ENCODE peak calls at places on chromosomes 12 and 14, in eight cellular contexts. One of them, this sample, is unnamed.

GRCh38 chr14:22836301-22837058 is at the start of gene MMP14:
- DNase-seq in OCI-LY7: no peak
- DNase-seq in heart left ventricle: peak; percentile 77
- DNase-seq in transverse colon: peak; percentile 79
- DNase-seq in CD4-positive, CD25-positive, alpha-beta regulatory T cell: no peak
- DNase-seq in HCT116: no peak
- DNase-seq in mucosa of descending colon: peak; percentile 75
- DNase-seq in cardiac muscle cell: no peak
- DNase-seq in this sample: peak; percentile 77

GRCh38 chr14:101229666-101230065 is 326.1 kb upstream of the RTL1 start:
- DNase-seq in OCI-LY7: no peak
- DNase-seq in heart left ventricle: no peak
- DNase-seq in transverse colon: no peak
- DNase-seq in CD4-positive, CD25-positive, alpha-beta regulatory T cell: no peak
- DNase-seq in HCT116: no peak
- DNase-seq in mucosa of descending colon: no peak
- DNase-seq in cardiac muscle cell: no peak
- DNase-seq in this sample: no peak

GRCh38 chr12:65508281-65509035 is 230.0 kb downstream of the MSRB3 start:
- DNase-seq in OCI-LY7: no peak
- DNase-seq in heart left ventricle: no peak
- DNase-seq in transverse colon: no peak
- DNase-seq in CD4-positive, CD25-positive, alpha-beta regulatory T cell: no peak
- DNase-seq in HCT116: no peak
- DNase-seq in mucosa of descending colon: no peak
- DNase-seq in cardiac muscle cell: no peak
- DNase-seq in this sample: no peak

GRCh38 chr14:30337456-30337855 is 221.5 kb upstream of the G2E3 start:
- DNase-seq in OCI-LY7: no peak
- DNase-seq in heart left ventricle: no peak
- DNase-seq in transverse colon: no peak
- DNase-seq in CD4-positive, CD25-positive, alpha-beta regulatory T cell: no peak
- DNase-seq in HCT116: no peak
- DNase-seq in mucosa of descending colon: no peak
- DNase-seq in cardiac muscle cell: no peak
- DNase-seq in this sample: no peak

GRCh38 chr12:20376984-20377383 is 8.6 kb downstream of the PDE3A start:
- DNase-seq in OCI-LY7: peak; percentile 15
- DNase-seq in heart left ventricle: no peak
- DNase-seq in transverse colon: no peak
- DNase-seq in CD4-positive, CD25-positive, alpha-beta regulatory T cell: no peak
- DNase-seq in HCT116: peak; percentile 22
- DNase-seq in mucosa of descending colon: no peak
- DNase-seq in cardiac muscle cell: no peak
- DNase-seq in this sample: no peak

GRCh38 chr14:70004791-70005190 is 125.6 kb downstream of the SMOC1 start:
- DNase-seq in OCI-LY7: no peak
- DNase-seq in heart left ventricle: no peak
- DNase-seq in transverse colon: no peak
- DNase-seq in CD4-positive, CD25-positive, alpha-beta regulatory T cell: no peak
- DNase-seq in HCT116: no peak
- DNase-seq in mucosa of descending colon: no peak
- DNase-seq in cardiac muscle cell: no peak
- DNase-seq in this sample: no peak

GRCh38 chr12:19251481-19251880 is 121.9 kb downstream of the PLEKHA5 start:
- DNase-seq in OCI-LY7: no peak
- DNase-seq in heart left ventricle: no peak
- DNase-seq in transverse colon: no peak
- DNase-seq in CD4-positive, CD25-positive, alpha-beta regulatory T cell: no peak
- DNase-seq in HCT116: no peak
- DNase-seq in mucosa of descending colon: no peak
- DNase-seq in cardiac muscle cell: no peak
- DNase-seq in this sample: no peak

GRCh38 chr12:2609020-2609419 is 185.8 kb upstream of the FKBP4 start:
- DNase-seq in OCI-LY7: no peak
- DNase-seq in heart left ventricle: no peak
- DNase-seq in transverse colon: no peak
- DNase-seq in CD4-positive, CD25-positive, alpha-beta regulatory T cell: no peak
- DNase-seq in HCT116: no peak
- DNase-seq in mucosa of descending colon: no peak
- DNase-seq in cardiac muscle cell: no peak
- DNase-seq in this sample: no peak

GRCh38 chr12:124675881-124676688 is 108.7 kb upstream of the NCOR2 start:
- DNase-seq in OCI-LY7: no peak
- DNase-seq in heart left ventricle: no peak
- DNase-seq in transverse colon: no peak
- DNase-seq in CD4-positive, CD25-positive, alpha-beta regulatory T cell: no peak
- DNase-seq in HCT116: no peak
- DNase-seq in mucosa of descending colon: no peak
- DNase-seq in cardiac muscle cell: no peak
- DNase-seq in this sample: peak; percentile 51

GRCh38 chr12:105860556-105861207 is 278.1 kb downstream of the NUAK1 start:
- DNase-seq in OCI-LY7: no peak
- DNase-seq in heart left ventricle: no peak
- DNase-seq in transverse colon: no peak
- DNase-seq in CD4-positive, CD25-positive, alpha-beta regulatory T cell: no peak
- DNase-seq in HCT116: no peak
- DNase-seq in mucosa of descending colon: no peak
- DNase-seq in cardiac muscle cell: no peak
- DNase-seq in this sample: no peak

GRCh38 chr14:69326611-69327010 is 66.7 kb downstream of the GALNT16 start:
- DNase-seq in OCI-LY7: no peak
- DNase-seq in heart left ventricle: no peak
- DNase-seq in transverse colon: peak; percentile 1
- DNase-seq in CD4-positive, CD25-positive, alpha-beta regulatory T cell: no peak
- DNase-seq in HCT116: no peak
- DNase-seq in mucosa of descending colon: no peak
- DNase-seq in cardiac muscle cell: no peak
- DNase-seq in this sample: no peak

GRCh38 chr14:60509438-60510253 is 700 bp downstream of the SIX6 start:
- DNase-seq in OCI-LY7: no peak
- DNase-seq in heart left ventricle: no peak
- DNase-seq in transverse colon: no peak
- DNase-seq in CD4-positive, CD25-positive, alpha-beta regulatory T cell: no peak
- DNase-seq in HCT116: no peak
- DNase-seq in mucosa of descending colon: no peak
- DNase-seq in cardiac muscle cell: no peak
- DNase-seq in this sample: no peak

GRCh38 chr12:28180791-28181190 is 9.5 kb upstream of the CCDC91 start:
- DNase-seq in OCI-LY7: no peak
- DNase-seq in heart left ventricle: no peak
- DNase-seq in transverse colon: no peak
- DNase-seq in CD4-positive, CD25-positive, alpha-beta regulatory T cell: no peak
- DNase-seq in HCT116: no peak
- DNase-seq in mucosa of descending colon: no peak
- DNase-seq in cardiac muscle cell: no peak
- DNase-seq in this sample: no peak

GRCh38 chr14:92603309-92604257 is 90.0 kb downstream of the RIN3 start:
- DNase-seq in OCI-LY7: no peak
- DNase-seq in heart left ventricle: peak; percentile 58
- DNase-seq in transverse colon: peak; percentile 43
- DNase-seq in CD4-positive, CD25-positive, alpha-beta regulatory T cell: peak; percentile 88
- DNase-seq in HCT116: no peak
- DNase-seq in mucosa of descending colon: no peak
- DNase-seq in cardiac muscle cell: peak; percentile 46
- DNase-seq in this sample: peak; percentile 52

GRCh38 chr14:103628684-103629502 is at the start of gene KLC1:
- DNase-seq in OCI-LY7: peak; percentile 79
- DNase-seq in heart left ventricle: peak; percentile 91
- DNase-seq in transverse colon: peak; percentile 89
- DNase-seq in CD4-positive, CD25-positive, alpha-beta regulatory T cell: peak; percentile 78
- DNase-seq in HCT116: peak; percentile 31
- DNase-seq in mucosa of descending colon: peak; percentile 90
- DNase-seq in cardiac muscle cell: peak; percentile 85
- DNase-seq in this sample: peak; percentile 92

GRCh38 chr12:6700646-6701051 is at the start of gene PIANP:
- DNase-seq in OCI-LY7: peak; percentile 65
- DNase-seq in heart left ventricle: no peak
- DNase-seq in transverse colon: peak; percentile 48
- DNase-seq in CD4-positive, CD25-positive, alpha-beta regulatory T cell: peak; percentile 37
- DNase-seq in HCT116: no peak
- DNase-seq in mucosa of descending colon: no peak
- DNase-seq in cardiac muscle cell: peak; percentile 81
- DNase-seq in this sample: no peak

GRCh38 chr14:102196436-102197230 is 56.9 kb downstream of the WDR20 start:
- DNase-seq in OCI-LY7: no peak
- DNase-seq in heart left ventricle: no peak
- DNase-seq in transverse colon: no peak
- DNase-seq in CD4-positive, CD25-positive, alpha-beta regulatory T cell: no peak
- DNase-seq in HCT116: no peak
- DNase-seq in mucosa of descending colon: no peak
- DNase-seq in cardiac muscle cell: no peak
- DNase-seq in this sample: no peak

GRCh38 chr14:69711065-69711464 is 55.9 kb upstream of the SRSF5 start:
- DNase-seq in OCI-LY7: no peak
- DNase-seq in heart left ventricle: peak; percentile 74
- DNase-seq in transverse colon: peak; percentile 64
- DNase-seq in CD4-positive, CD25-positive, alpha-beta regulatory T cell: no peak
- DNase-seq in HCT116: no peak
- DNase-seq in mucosa of descending colon: peak; percentile 74
- DNase-seq in cardiac muscle cell: peak; percentile 24
- DNase-seq in this sample: peak; percentile 77

GRCh38 chr12:97560359-97560758 is 97.8 kb downstream of the RMST start:
- DNase-seq in OCI-LY7: no peak
- DNase-seq in heart left ventricle: no peak
- DNase-seq in transverse colon: no peak
- DNase-seq in CD4-positive, CD25-positive, alpha-beta regulatory T cell: no peak
- DNase-seq in HCT116: no peak
- DNase-seq in mucosa of descending colon: no peak
- DNase-seq in cardiac muscle cell: no peak
- DNase-seq in this sample: no peak

GRCh38 chr12:124441443-124442190 is 125.8 kb downstream of the NCOR2 start:
- DNase-seq in OCI-LY7: no peak
- DNase-seq in heart left ventricle: no peak
- DNase-seq in transverse colon: no peak
- DNase-seq in CD4-positive, CD25-positive, alpha-beta regulatory T cell: no peak
- DNase-seq in HCT116: no peak
- DNase-seq in mucosa of descending colon: no peak
- DNase-seq in cardiac muscle cell: no peak
- DNase-seq in this sample: no peak

GRCh38 chr12:112031472-112031871 is 18.2 kb downstream of the ERP29 start:
- DNase-seq in OCI-LY7: no peak
- DNase-seq in heart left ventricle: no peak
- DNase-seq in transverse colon: no peak
- DNase-seq in CD4-positive, CD25-positive, alpha-beta regulatory T cell: no peak
- DNase-seq in HCT116: no peak
- DNase-seq in mucosa of descending colon: no peak
- DNase-seq in cardiac muscle cell: no peak
- DNase-seq in this sample: no peak

GRCh38 chr12:27554421-27555186 is 30.6 kb downstream of the PPFIBP1 start:
- DNase-seq in OCI-LY7: no peak
- DNase-seq in heart left ventricle: peak; percentile 71
- DNase-seq in transverse colon: peak; percentile 14
- DNase-seq in CD4-positive, CD25-positive, alpha-beta regulatory T cell: no peak
- DNase-seq in HCT116: no peak
- DNase-seq in mucosa of descending colon: no peak
- DNase-seq in cardiac muscle cell: no peak
- DNase-seq in this sample: peak; percentile 73

GRCh38 chr14:68784298-68784910 is 8.5 kb downstream of the ZFP36L1 start:
- DNase-seq in OCI-LY7: no peak
- DNase-seq in heart left ventricle: no peak
- DNase-seq in transverse colon: peak; percentile 87
- DNase-seq in CD4-positive, CD25-positive, alpha-beta regulatory T cell: no peak
- DNase-seq in HCT116: no peak
- DNase-seq in mucosa of descending colon: peak; percentile 84
- DNase-seq in cardiac muscle cell: no peak
- DNase-seq in this sample: no peak

GRCh38 chr14:41739203-41739602 is 132.5 kb downstream of the LRFN5 start:
- DNase-seq in OCI-LY7: no peak
- DNase-seq in heart left ventricle: no peak
- DNase-seq in transverse colon: no peak
- DNase-seq in CD4-positive, CD25-positive, alpha-beta regulatory T cell: no peak
- DNase-seq in HCT116: no peak
- DNase-seq in mucosa of descending colon: no peak
- DNase-seq in cardiac muscle cell: no peak
- DNase-seq in this sample: no peak
- H3K9me3 ChIP-seq in OCI-LY7: no peaks in the 10 kb centered on the region
- H3K9me3 ChIP-seq in heart left ventricle: no peaks in the 10 kb centered on the region
- H3K9me3 ChIP-seq in transverse colon: no peaks in the 10 kb centered on the region
- H3K9me3 ChIP-seq in CD4-positive, CD25-positive, alpha-beta regulatory T cell: no peaks in the 10 kb centered on the region
- H3K9me3 ChIP-seq in HCT116: no peaks in the 10 kb centered on the region
- H3K9me3 ChIP-seq in mucosa of descending colon: peaks cover 25% of the 10 kb centered on the region
- H3K9me3 ChIP-seq in cardiac muscle cell: no peaks in the 10 kb centered on the region
- H3K9me3 ChIP-seq in this sample: no peaks in the 10 kb centered on the region

DNA sequence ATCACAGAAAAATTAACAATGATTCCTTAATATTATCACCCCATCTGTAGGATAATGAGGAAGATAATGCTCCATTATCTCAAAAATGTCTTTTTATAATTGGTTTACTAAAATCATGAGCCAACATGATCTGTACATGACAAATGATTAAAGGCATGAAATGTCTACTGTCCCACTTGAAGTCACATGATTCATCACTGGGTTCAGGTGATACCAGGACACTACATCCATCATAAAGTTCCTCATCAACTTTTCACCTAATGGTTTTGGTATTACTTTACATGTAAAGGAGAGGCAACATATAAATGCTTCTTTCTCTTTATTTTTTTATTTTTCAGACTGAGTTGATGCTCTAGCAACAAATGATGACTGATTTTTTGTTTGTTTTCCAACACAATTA is 313.3 kb downstream of the MED13L start:
- DNase-seq in OCI-LY7: no peak
- DNase-seq in heart left ventricle: no peak
- DNase-seq in transverse colon: no peak
- DNase-seq in CD4-positive, CD25-positive, alpha-beta regulatory T cell: no peak
- DNase-seq in HCT116: no peak
- DNase-seq in mucosa of descending colon: no peak
- DNase-seq in cardiac muscle cell: no peak
- DNase-seq in this sample: no peak
- H3K36me3 ChIP-seq in OCI-LY7: peaks cover 32% of the 10 kb centered on the region
- H3K36me3 ChIP-seq in heart left ventricle: peaks cover 99% of the 10 kb centered on the region
- H3K36me3 ChIP-seq in transverse colon: peaks cover 3% of the 10 kb centered on the region
- H3K36me3 ChIP-seq in CD4-positive, CD25-positive, alpha-beta regulatory T cell: peaks cover 86% of the 10 kb centered on the region
- H3K36me3 ChIP-seq in HCT116: peaks cover 65% of the 10 kb centered on the region
- H3K36me3 ChIP-seq in mucosa of descending colon: peaks cover 8% of the 10 kb centered on the region
- H3K36me3 ChIP-seq in cardiac muscle cell: peaks cover 61% of the 10 kb centered on the region
- H3K36me3 ChIP-seq in this sample: peaks cover 11% of the 10 kb centered on the region

DNA sequence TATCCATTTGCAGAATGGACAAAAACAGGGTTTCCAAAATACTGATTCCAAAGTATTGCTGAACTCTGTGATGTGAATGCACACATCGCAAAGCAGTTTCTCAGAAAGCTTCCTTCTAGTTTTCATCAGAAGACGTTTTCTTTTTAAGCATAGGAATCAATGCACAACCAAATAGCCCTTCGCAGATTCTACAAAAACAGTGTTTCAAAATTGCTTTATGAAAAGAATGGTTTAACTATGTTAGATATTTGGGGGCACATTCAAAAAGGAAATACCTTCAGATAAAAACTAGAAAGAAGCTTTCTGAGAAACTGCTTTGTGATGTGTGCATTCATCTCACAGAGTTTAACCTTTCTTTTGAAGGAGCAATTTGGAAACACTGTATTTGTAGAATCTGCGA is 569.7 kb downstream of the ALG10 start:
- DNase-seq in OCI-LY7: no peak
- DNase-seq in heart left ventricle: no peak
- DNase-seq in transverse colon: no peak
- DNase-seq in CD4-positive, CD25-positive, alpha-beta regulatory T cell: no peak
- DNase-seq in HCT116: no peak
- DNase-seq in mucosa of descending colon: no peak
- DNase-seq in cardiac muscle cell: no peak
- DNase-seq in this sample: no peak
- H3K9me3 ChIP-seq in OCI-LY7: peaks cover 64% of the 10 kb centered on the region
- H3K9me3 ChIP-seq in heart left ventricle: peaks cover 99% of the 10 kb centered on the region
- H3K9me3 ChIP-seq in transverse colon: peaks cover 79% of the 10 kb centered on the region
- H3K9me3 ChIP-seq in CD4-positive, CD25-positive, alpha-beta regulatory T cell: peaks cover 37% of the 10 kb centered on the region
- H3K9me3 ChIP-seq in HCT116: peaks cover 41% of the 10 kb centered on the region
- H3K9me3 ChIP-seq in mucosa of descending colon: peaks cover 100% of the 10 kb centered on the region
- H3K9me3 ChIP-seq in cardiac muscle cell: no peaks in the 10 kb centered on the region
- H3K9me3 ChIP-seq in this sample: peaks cover 91% of the 10 kb centered on the region

GRCh38 chr14:34592623-34593022 is 37.3 kb downstream of the SNX6 start:
- DNase-seq in OCI-LY7: no peak
- DNase-seq in heart left ventricle: peak; percentile 25
- DNase-seq in transverse colon: no peak
- DNase-seq in CD4-positive, CD25-positive, alpha-beta regulatory T cell: no peak
- DNase-seq in HCT116: no peak
- DNase-seq in mucosa of descending colon: no peak
- DNase-seq in cardiac muscle cell: no peak
- DNase-seq in this sample: no peak
- H3K36me3 ChIP-seq in OCI-LY7: peaks cover 79% of the 10 kb centered on the region
- H3K36me3 ChIP-seq in heart left ventricle: peaks cover 100% of the 10 kb centered on the region
- H3K36me3 ChIP-seq in transverse colon: no peaks in the 10 kb centered on the region
- H3K36me3 ChIP-seq in CD4-positive, CD25-positive, alpha-beta regulatory T cell: peaks cover 81% of the 10 kb centered on the region
- H3K36me3 ChIP-seq in HCT116: peaks cover 39% of the 10 kb centered on the region
- H3K36me3 ChIP-seq in mucosa of descending colon: peaks cover 24% of the 10 kb centered on the region
- H3K36me3 ChIP-seq in cardiac muscle cell: peaks cover 58% of the 10 kb centered on the region
- H3K36me3 ChIP-seq in this sample: peaks cover 100% of the 10 kb centered on the region

This sample was measured in heart right ventricle.